ENCODE peak calls at places on chromosomes 4 and X, in six cellular contexts. One of them, this sample, is unnamed.

GRCh38 chr4:164056426-164057142 is 562.1 kb downstream of the TMA16 start:
- DNase-seq in colonic mucosa: no peak
- DNase-seq in tibial nerve: no peak
- DNase-seq in transverse colon: no peak
- DNase-seq in uterus: no peak
- DNase-seq in GM23338: no peak
- DNase-seq in this sample: no peak

GRCh38 chr4:71566856-71567255 is 217.0 kb downstream of the GC start:
- DNase-seq in transverse colon: no peak
- DNase-seq in colonic mucosa: no peak
- DNase-seq in GM23338: no peak
- DNase-seq in tibial nerve: no peak
- DNase-seq in uterus: no peak
- DNase-seq in this sample: no peak

GRCh38 chr4:134722306-134722705 is 520.7 kb upstream of the PABPC4L start:
- DNase-seq in tibial nerve: no peak
- DNase-seq in transverse colon: no peak
- DNase-seq in uterus: no peak
- DNase-seq in colonic mucosa: no peak
- DNase-seq in GM23338: no peak
- DNase-seq in this sample: no peak

GRCh38 chrX:43707812-43708548 is 51.9 kb downstream of the MAOA start:
- DNase-seq in transverse colon: peak; percentile 88
- DNase-seq in GM23338: no peak
- DNase-seq in uterus: peak; percentile 40
- DNase-seq in colonic mucosa: peak; percentile 77
- DNase-seq in tibial nerve: peak; percentile 59
- DNase-seq in this sample: no peak

GRCh38 chrX:65874765-65875164 is 165.1 kb downstream of the VSIG4 start:
- DNase-seq in transverse colon: no peak
- DNase-seq in GM23338: no peak
- DNase-seq in colonic mucosa: no peak
- DNase-seq in uterus: no peak
- DNase-seq in tibial nerve: no peak
- DNase-seq in this sample: no peak

GRCh38 chrX:42615161-42615563 is 162.8 kb downstream of the PPP1R2C start:
- DNase-seq in transverse colon: peak; percentile 68
- DNase-seq in colonic mucosa: peak; percentile 73
- DNase-seq in uterus: no peak
- DNase-seq in GM23338: peak; percentile 44
- DNase-seq in tibial nerve: no peak
- DNase-seq in this sample: no peak

GRCh38 chr4:24195976-24196736 is 306.3 kb upstream of the PPARGC1A start:
- DNase-seq in transverse colon: no peak
- DNase-seq in uterus: no peak
- DNase-seq in tibial nerve: no peak
- DNase-seq in GM23338: peak; percentile 18
- DNase-seq in colonic mucosa: no peak
- DNase-seq in this sample: no peak

GRCh38 chrX:40945366-40945713 is 139.9 kb upstream of the USP9X start:
- DNase-seq in uterus: peak; percentile 29
- DNase-seq in tibial nerve: peak; percentile 54
- DNase-seq in colonic mucosa: peak; percentile 46
- DNase-seq in transverse colon: peak; percentile 26
- DNase-seq in GM23338: no peak
- DNase-seq in this sample: no peak

GRCh38 chr4:64271601-64272081 is 137.6 kb downstream of the TECRL start:
- DNase-seq in uterus: no peak
- DNase-seq in transverse colon: no peak
- DNase-seq in GM23338: peak; percentile 13
- DNase-seq in colonic mucosa: no peak
- DNase-seq in tibial nerve: no peak
- DNase-seq in this sample: no peak

GRCh38 chr4:89152972-89153371 is 41.6 kb downstream of the TIGD2 start:
- DNase-seq in transverse colon: no peak
- DNase-seq in GM23338: peak; percentile 43
- DNase-seq in uterus: no peak
- DNase-seq in colonic mucosa: no peak
- DNase-seq in tibial nerve: no peak
- DNase-seq in this sample: no peak

GRCh38 chrX:20067709-20068315 is 48.9 kb downstream of the MAP7D2 start:
- DNase-seq in uterus: peak; percentile 88
- DNase-seq in GM23338: peak; percentile 1
- DNase-seq in tibial nerve: peak; percentile 76
- DNase-seq in colonic mucosa: peak; percentile 47
- DNase-seq in transverse colon: peak; percentile 55
- DNase-seq in this sample: peak; percentile 78

GRCh38 chr4:76779740-76780459 is 118.0 kb downstream of the SOWAHB start:
- DNase-seq in colonic mucosa: no peak
- DNase-seq in tibial nerve: no peak
- DNase-seq in GM23338: no peak
- DNase-seq in uterus: no peak
- DNase-seq in transverse colon: no peak
- DNase-seq in this sample: no peak

GRCh38 chr4:15677507-15677988 is 4.1 kb upstream of the FAM200B start:
- DNase-seq in colonic mucosa: peak; percentile 68
- DNase-seq in tibial nerve: no peak
- DNase-seq in transverse colon: peak; percentile 39
- DNase-seq in GM23338: peak; percentile 40
- DNase-seq in uterus: no peak
- DNase-seq in this sample: no peak

GRCh38 chr4:15682340-15682725 is 706 bp downstream of the FAM200B start:
- DNase-seq in GM23338: no peak
- DNase-seq in uterus: no peak
- DNase-seq in transverse colon: no peak
- DNase-seq in tibial nerve: no peak
- DNase-seq in colonic mucosa: no peak
- DNase-seq in this sample: no peak

GRCh38 chr4:15681372-15682339 is at the start of gene FAM200B:
- DNase-seq in colonic mucosa: peak; percentile 100
- DNase-seq in GM23338: peak; percentile 100
- DNase-seq in transverse colon: peak; percentile 100
- DNase-seq in uterus: peak; percentile 100
- DNase-seq in tibial nerve: peak; percentile 100
- DNase-seq in this sample: peak; percentile 99

GRCh38 chr4:15682790-15683495 is 1.3 kb downstream of the FAM200B start:
- DNase-seq in colonic mucosa: no peak
- DNase-seq in GM23338: no peak
- DNase-seq in tibial nerve: no peak
- DNase-seq in uterus: no peak
- DNase-seq in transverse colon: no peak
- DNase-seq in this sample: no peak

GRCh38 chr4:15681067-15681371 is 608 bp upstream of the FAM200B start:
- DNase-seq in uterus: no peak
- DNase-seq in transverse colon: no peak
- DNase-seq in tibial nerve: no peak
- DNase-seq in colonic mucosa: no peak
- DNase-seq in GM23338: no peak
- DNase-seq in this sample: no peak
- H3K27ac ChIP-seq in uterus: peak overlapping the region; percentile 87
- H3K27ac ChIP-seq in transverse colon: peak overlapping the region; percentile 93
- H3K27ac ChIP-seq in tibial nerve: no peak overlapping the region
- H3K27ac ChIP-seq in colonic mucosa: peak overlapping the region; percentile 95
- H3K27ac ChIP-seq in GM23338: peak overlapping the region; percentile 98
- H3K27ac ChIP-seq in this sample: peak overlapping the region; percentile 6

GRCh38 chr4:80614319-80614718 is 278.8 kb downstream of the CFAP299 start:
- DNase-seq in GM23338: peak; percentile 59
- DNase-seq in transverse colon: no peak
- DNase-seq in tibial nerve: no peak
- DNase-seq in uterus: no peak
- DNase-seq in colonic mucosa: no peak
- DNase-seq in this sample: no peak
- H3K27ac ChIP-seq in GM23338: no peak overlapping the region
- H3K27ac ChIP-seq in transverse colon: no peak overlapping the region
- H3K27ac ChIP-seq in tibial nerve: no peak overlapping the region
- H3K27ac ChIP-seq in uterus: no peak overlapping the region
- H3K27ac ChIP-seq in colonic mucosa: no peak overlapping the region
- H3K27ac ChIP-seq in this sample: no peak overlapping the region

GRCh38 chr4:14236359-14236758 is 608.8 kb upstream of the BOD1L1 start:
- DNase-seq in transverse colon: no peak
- DNase-seq in tibial nerve: no peak
- DNase-seq in colonic mucosa: no peak
- DNase-seq in GM23338: no peak
- DNase-seq in uterus: no peak
- DNase-seq in this sample: no peak
- H3K27ac ChIP-seq in transverse colon: no peak overlapping the region
- H3K27ac ChIP-seq in tibial nerve: no peak overlapping the region
- H3K27ac ChIP-seq in colonic mucosa: no peak overlapping the region
- H3K27ac ChIP-seq in GM23338: no peak overlapping the region
- H3K27ac ChIP-seq in uterus: no peak overlapping the region
- H3K27ac ChIP-seq in this sample: no peak overlapping the region

GRCh38 chr4:21964762-21965319 is 16.3 kb upstream of the KCNIP4 start:
- DNase-seq in GM23338: no peak
- DNase-seq in transverse colon: no peak
- DNase-seq in uterus: no peak
- DNase-seq in tibial nerve: no peak
- DNase-seq in colonic mucosa: no peak
- DNase-seq in this sample: no peak
- H3K27ac ChIP-seq in GM23338: no peak overlapping the region
- H3K27ac ChIP-seq in transverse colon: no peak overlapping the region
- H3K27ac ChIP-seq in uterus: no peak overlapping the region
- H3K27ac ChIP-seq in tibial nerve: no peak overlapping the region
- H3K27ac ChIP-seq in colonic mucosa: no peak overlapping the region
- H3K27ac ChIP-seq in this sample: no peak overlapping the region

This sample was measured in coronary artery.